ENCODE peak calls at places on chromosomes 3 and 15, in four cellular contexts. X, O, N and A are unnamed samples.

GRCh38 chr3:113685956-113686721 is 10.3 kb downstream of the USF3 start:
- DNase-seq in O (no peak), X (peak), N (no peak), A (no peak)

GRCh38 chr15:80512729-80513670 is 108.8 kb downstream of the ARNT2 start:
- DNase-seq in X (peak), N (peak), O (no peak), A (no peak)

GRCh38 chr3:152192050-152192449 is 76.7 kb upstream of the MBNL1 start:
- DNase-seq in O (no peak), N (no peak), X (no peak), A (no peak)

GRCh38 chr3:160169139-160169830 is 55.9 kb upstream of the C3orf80 start:
- DNase-seq in N (no peak), X (peak), O (no peak), A (no peak)

GRCh38 chr3:186425788-186426730 is 64.0 kb upstream of the DGKG start:
- DNase-seq in N (no peak), O (no peak), X (peak), A (no peak)

GRCh38 chr3:143083781-143084180 is 35.8 kb upstream of the CHST2 start:
- DNase-seq in N (no peak), X (no peak), O (no peak), A (no peak)

GRCh38 chr3:76645724-76646123 is 394.2 kb upstream of the ROBO2 start:
- DNase-seq in O (no peak), X (no peak), N (no peak), A (no peak)

GRCh38 chr3:188421151-188421821 is 267.3 kb downstream of the LPP start:
- DNase-seq in X (peak), N (no peak), O (no peak), A (peak)

GRCh38 chr3:69364354-69364753 is 21.5 kb downstream of the FRMD4B start:
- DNase-seq in X (peak), N (no peak), O (no peak), A (no peak)

GRCh38 chr3:48897401-48898376 is 993 bp downstream of the SLC25A20 start:
- DNase-seq in N (no peak), O (no peak), X (no peak), A (peak)